ENCODE peak calls at places on chromosomes 11 and 22, in ten cellular contexts. D is GM12865, P is fibroblast of lung, F is cardiac fibroblast, E is WTC11, J is A549, Y is glutamatergic neuron, L is omental fat pad, A is tibial nerve, T is IMR-90. V is an unnamed sample.

GRCh38 chr11:70720291-70720690 is 322.0 kb downstream of the CTTN start:
- DNase-seq in P (no peak), J (no peak), L (no peak), D (no peak), A (no peak), Y (no peak), E (no peak), F (no peak), T (no peak), V (no peak)

GRCh38 chr11:60924110-60924905 is at the start of gene TMEM132A:
- DNase-seq in F (peak; percentile 64), D (no peak), J (peak; percentile 93), A (no peak), E (peak; percentile 85), Y (peak; percentile 90), P (peak; percentile 61), L (no peak), T (peak; percentile 68), V (no peak)

GRCh38 chr11:74282421-74282820 is 29.0 kb downstream of the P4HA3 start:
- DNase-seq in D (no peak), Y (no peak), T (no peak), J (no peak), P (peak; percentile 73), E (no peak), F (no peak), A (no peak), L (no peak), V (no peak)

GRCh38 chr22:49815641-49816071 is 12.0 kb downstream of the BRD1 start:
- DNase-seq in L (no peak), Y (no peak), J (no peak), P (no peak), T (peak; percentile 19), E (no peak), F (no peak), D (peak; percentile 14), A (no peak), V (no peak)

GRCh38 chr22:46024136-46024840 is 47.3 kb upstream of the WNT7B start:
- DNase-seq in F (no peak), T (no peak), Y (no peak), J (no peak), D (no peak), L (no peak), A (no peak), E (peak; percentile 5), P (no peak), V (no peak)

GRCh38 chr22:27377901-27378300 is 423.7 kb downstream of the MN1 start:
- DNase-seq in J (no peak), D (no peak), P (no peak), T (no peak), L (no peak), A (no peak), F (no peak), E (no peak), Y (peak; percentile 40), V (no peak)

GRCh38 chr11:127733552-127733951 is 733.0 kb upstream of the KIRREL3 start:
- DNase-seq in P (no peak), J (no peak), A (no peak), F (no peak), L (no peak), D (no peak), T (no peak), Y (no peak), E (no peak), V (no peak)

GRCh38 chr11:123122341-123122740 is 60.4 kb upstream of the HSPA8 start:
- DNase-seq in T (peak; percentile 78), F (peak; percentile 75), Y (no peak), D (no peak), A (no peak), J (no peak), E (no peak), P (peak; percentile 84), L (peak; percentile 38), V (no peak)

GRCh38 chr22:32698926-32699619 is 102.4 kb upstream of the TIMP3 start:
- DNase-seq in D (no peak), P (no peak), L (no peak), J (no peak), Y (no peak), E (no peak), T (no peak), F (no peak), A (peak; percentile 47), V (no peak)

GRCh38 chr11:111408789-111409727 is 30.0 kb upstream of the POU2AF1 start:
- DNase-seq in D (peak; percentile 94), A (no peak), L (no peak), F (peak; percentile 19), J (no peak), T (peak; percentile 63), Y (no peak), E (no peak), P (peak; percentile 73), V (no peak)

DNA sequence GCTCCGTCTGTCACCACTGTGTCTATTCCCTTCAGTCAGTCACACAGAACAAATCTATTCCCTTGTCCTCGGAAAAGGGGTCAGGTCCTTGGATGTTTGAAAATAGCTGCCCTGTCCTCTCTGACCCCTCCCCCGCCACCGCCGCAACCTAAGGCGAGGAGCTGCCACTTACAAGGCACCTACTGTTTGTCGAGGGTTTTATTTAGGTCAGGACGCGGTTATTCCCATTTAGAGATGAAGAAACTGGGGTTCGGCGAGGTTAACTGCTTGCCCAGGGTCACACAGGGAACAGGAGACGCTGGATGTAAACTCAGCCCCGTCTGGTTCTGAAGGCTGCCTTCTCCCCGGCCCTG is 1468.1 kb downstream of the BRD1 start:
- DNase-seq in A (no peak), J (no peak), P (no peak), T (no peak), F (no peak), E (no peak), L (no peak), Y (no peak), D (no peak), V (no peak)
- TF ChIP-seq CTCF in A (no peak), J (no peak), P (no peak), T (no peak), F (no peak), E (no peak), L (no peak), Y (no peak), D (no peak), V (no peak)

GRCh38 chr11:44176541-44177213 is 81.2 kb downstream of the EXT2 start:
- DNase-seq in F (no peak), P (no peak), T (no peak), Y (no peak), L (no peak), A (no peak), J (no peak), D (no peak), E (no peak), V (no peak)

GRCh38 chr11:44177905-44178304 is 82.4 kb downstream of the EXT2 start:
- DNase-seq in D (no peak), A (no peak), T (no peak), L (no peak), P (no peak), F (no peak), Y (no peak), J (no peak), E (no peak), V (no peak)

GRCh38 chr11:44180107-44180506 is 84.6 kb downstream of the EXT2 start:
- DNase-seq in L (no peak), J (no peak), Y (no peak), F (no peak), A (no peak), D (no peak), E (no peak), P (no peak), T (no peak), V (no peak)

GRCh38 chr11:44179173-44179572 is 83.7 kb downstream of the EXT2 start:
- DNase-seq in Y (no peak), E (no peak), J (no peak), A (no peak), P (no peak), L (no peak), D (no peak), T (peak; percentile 15), F (no peak), V (no peak)

GRCh38 chr11:44178381-44178780 is 82.9 kb downstream of the EXT2 start:
- DNase-seq in D (no peak), T (peak; percentile 61), L (no peak), E (no peak), A (no peak), Y (no peak), F (peak; percentile 33), J (no peak), P (peak; percentile 33), V (no peak)
- TF ChIP-seq CTCF in D (no peak), T (peak; percentile 40), L (no peak), E (no peak), A (no peak), Y (no peak), F (peak; percentile 14), J (no peak), P (peak; percentile 10), V (no peak)

GRCh38 chr11:115498354-115498753 is 5.9 kb downstream of the CADM1 start:
- DNase-seq in J (no peak), D (no peak), T (no peak), E (no peak), Y (no peak), A (no peak), P (no peak), F (no peak), L (no peak), V (no peak)

GRCh38 chr11:115501504-115501894 is 2.7 kb downstream of the CADM1 start:
- DNase-seq in T (no peak), E (no peak), Y (no peak), J (no peak), L (no peak), D (no peak), F (no peak), P (no peak), A (no peak), V (no peak)

GRCh38 chr11:115499241-115499799 is 4.9 kb downstream of the CADM1 start:
- DNase-seq in E (no peak), Y (no peak), F (no peak), A (no peak), D (no peak), J (no peak), P (no peak), L (no peak), T (no peak), V (no peak)

GRCh38 chr11:115500547-115501503 is 3.4 kb downstream of the CADM1 start:
- DNase-seq in T (no peak), L (no peak), E (no peak), P (no peak), J (no peak), D (no peak), Y (no peak), A (no peak), F (no peak), V (no peak)

DNA sequence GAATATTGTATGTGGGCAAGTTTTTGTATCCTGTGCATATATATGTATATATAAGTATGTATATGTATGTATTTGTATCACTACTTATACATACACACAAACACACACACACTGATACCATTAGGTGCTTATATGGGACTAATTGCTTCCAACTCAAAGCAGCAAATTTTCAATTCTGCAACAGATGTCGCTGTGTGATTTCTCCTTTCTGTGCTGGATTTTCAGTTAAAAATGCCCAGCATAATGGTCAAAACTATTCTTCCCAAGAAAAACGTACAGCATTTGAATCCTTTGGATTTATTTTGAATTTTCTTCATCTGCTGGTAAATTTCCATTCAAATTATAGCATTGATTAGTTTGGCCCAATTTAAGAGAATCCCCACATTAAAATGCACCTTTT is 4.3 kb downstream of the CADM1 start:
- DNase-seq in T (no peak), Y (no peak), D (no peak), P (no peak), F (no peak), L (no peak), A (no peak), J (no peak), E (no peak), V (no peak)
- TF ChIP-seq CTCF in T (no peak), Y (no peak), D (no peak), P (no peak), F (no peak), L (no peak), A (no peak), J (no peak), E (no peak), V (no peak)

GRCh38 chr11:36432093-36432469 is 78.0 kb downstream of the TRAF6 start:
- DNase-seq in Y (no peak), E (no peak), J (no peak), A (no peak), L (no peak), F (no peak), T (no peak), P (no peak), D (no peak), V (no peak)
- TF ChIP-seq CTCF in Y (no peak), E (no peak), J (no peak), A (no peak), L (no peak), F (no peak), T (no peak), P (no peak), D (no peak), V (no peak)

V was measured in natural killer cell.